ENCODE peak calls at places on chromosome X, in four cellular contexts. U is body of pancreas, J is ovary, Y is cardiac muscle cell. Z is an unnamed sample. For H3K4me1 and H3K27me3, the result is how much of the 10 kb centered on the place peaks cover.

GRCh38 chrX:77223046-77223445 is 224.1 kb upstream of the FGF16 start:
- DNase-seq in Y (no peak), U (no peak), J (no peak), Z (peak)

GRCh38 chrX:129793604-129794191 is 13.9 kb downstream of the SASH3 start:
- DNase-seq in U (no peak), J (no peak), Y (no peak), Z (no peak)

GRCh38 chrX:20399728-20400414 is 133.2 kb upstream of the RPS6KA3 start:
- DNase-seq in Y (no peak), J (no peak), U (no peak), Z (no peak)

GRCh38 chrX:54786972-54787371 is 11.1 kb downstream of the ITIH6 start:
- DNase-seq in Y (no peak), U (peak), J (no peak), Z (no peak)

GRCh38 chrX:84175274-84175673 is 12.7 kb downstream of the RPS6KA6 start:
- DNase-seq in Y (no peak), J (no peak), U (no peak), Z (no peak)

GRCh38 chrX:25300994-25301393 is 285.2 kb upstream of the ARX start:
- DNase-seq in Y (no peak), J (no peak), U (no peak), Z (no peak)

GRCh38 chrX:20863649-20864048 is 510.6 kb upstream of the CNKSR2 start:
- DNase-seq in U (no peak), J (no peak), Y (no peak), Z (no peak)

GRCh38 chrX:113929004-113929403 is 654.9 kb upstream of the HTR2C start:
- DNase-seq in Y (peak), J (no peak), U (no peak), Z (no peak)

GRCh38 chrX:136767104-136767941 is 13.4 kb downstream of the ARHGEF6 start:
- DNase-seq in J (peak), U (peak), Y (peak), Z (peak)

GRCh38 chrX:45191383-45191782 is 9.3 kb downstream of the DIPK2B start:
- DNase-seq in Y (no peak), U (no peak), J (no peak), Z (no peak)

GRCh38 chrX:81120270-81120935 is 81.3 kb downstream of the HMGN5 start:
- DNase-seq in U (no peak), J (no peak), Y (no peak), Z (no peak)

GRCh38 chrX:149512225-149512885 is 7.2 kb upstream of the IDS start:
- DNase-seq in J (no peak), Y (peak), U (peak), Z (peak)

GRCh38 chrX:142891046-142891445 is 134.7 kb upstream of the SPANXN4 start:
- DNase-seq in U (no peak), Y (no peak), J (no peak), Z (no peak)

GRCh38 chrX:106752101-106752678 is 25.7 kb downstream of the RNF128 start:
- DNase-seq in Y (peak), J (no peak), U (no peak), Z (no peak)

GRCh38 chrX:10173331-10173900 is 16.6 kb downstream of the CLCN4 start:
- DNase-seq in J (peak), Y (peak), U (no peak), Z (no peak)

GRCh38 chrX:121858867-121859647 is 811.6 kb downstream of the GLUD2 start:
- DNase-seq in Y (no peak), U (no peak), J (no peak), Z (no peak)

GRCh38 chrX:71214604-71215334 is 8.3 kb upstream of the GJB1 start:
- DNase-seq in J (no peak), U (peak), Y (no peak), Z (no peak)

GRCh38 chrX:17459008-17459407 is 84.0 kb downstream of the NHS start:
- DNase-seq in J (no peak), U (no peak), Y (peak), Z (peak)

GRCh38 chrX:123881330-123881729 is 21.5 kb downstream of the XIAP start:
- DNase-seq in Y (no peak), J (no peak), U (no peak), Z (no peak)

GRCh38 chrX:75603833-75604232 is 81.0 kb upstream of the ZDHHC15 start:
- DNase-seq in J (no peak), U (no peak), Y (peak), Z (no peak)

GRCh38 chrX:113675278-113675677 is 834.6 kb upstream of the AMOT start:
- DNase-seq in U (no peak), J (no peak), Y (peak), Z (no peak)

GRCh38 chrX:47245156-47245555 is 12.3 kb downstream of the USP11 start:
- DNase-seq in J (no peak), Y (no peak), U (no peak), Z (no peak)

GRCh38 chrX:54785901-54786300 is 12.2 kb downstream of the ITIH6 start:
- DNase-seq in J (no peak), Y (peak), U (peak), Z (no peak)

GRCh38 chrX:42248226-42248625 is 324.9 kb upstream of the CASK start:
- DNase-seq in U (no peak), J (no peak), Y (peak), Z (no peak)

GRCh38 chrX:8632949-8633348 is 99.0 kb downstream of the ANOS1 start:
- DNase-seq in J (no peak), U (no peak), Y (peak), Z (no peak)

GRCh38 chrX:110442631-110443030 is 84.0 kb downstream of the RTL9 start:
- DNase-seq in J (no peak), Y (peak), U (peak), Z (no peak)

GRCh38 chrX:151397741-151398070 is 700 bp downstream of the VMA21 start:
- DNase-seq in U (no peak), J (no peak), Y (no peak), Z (no peak)

GRCh38 chrX:2376166-2376565 is 124.6 kb downstream of the DHRSX start:
- DNase-seq in Y (no peak), U (no peak), J (no peak), Z (no peak)
- H3K4me1 ChIP-seq in Y (under half), U (under half), J (under half), Z (under half)

GRCh38 chrX:138946941-138947340 is 235.4 kb upstream of the FGF13 start:
- DNase-seq in U (no peak), Y (no peak), J (no peak), Z (no peak)
- H3K27me3 ChIP-seq in U (under half), Y (under half), J (under half), Z (under half)

DNA sequence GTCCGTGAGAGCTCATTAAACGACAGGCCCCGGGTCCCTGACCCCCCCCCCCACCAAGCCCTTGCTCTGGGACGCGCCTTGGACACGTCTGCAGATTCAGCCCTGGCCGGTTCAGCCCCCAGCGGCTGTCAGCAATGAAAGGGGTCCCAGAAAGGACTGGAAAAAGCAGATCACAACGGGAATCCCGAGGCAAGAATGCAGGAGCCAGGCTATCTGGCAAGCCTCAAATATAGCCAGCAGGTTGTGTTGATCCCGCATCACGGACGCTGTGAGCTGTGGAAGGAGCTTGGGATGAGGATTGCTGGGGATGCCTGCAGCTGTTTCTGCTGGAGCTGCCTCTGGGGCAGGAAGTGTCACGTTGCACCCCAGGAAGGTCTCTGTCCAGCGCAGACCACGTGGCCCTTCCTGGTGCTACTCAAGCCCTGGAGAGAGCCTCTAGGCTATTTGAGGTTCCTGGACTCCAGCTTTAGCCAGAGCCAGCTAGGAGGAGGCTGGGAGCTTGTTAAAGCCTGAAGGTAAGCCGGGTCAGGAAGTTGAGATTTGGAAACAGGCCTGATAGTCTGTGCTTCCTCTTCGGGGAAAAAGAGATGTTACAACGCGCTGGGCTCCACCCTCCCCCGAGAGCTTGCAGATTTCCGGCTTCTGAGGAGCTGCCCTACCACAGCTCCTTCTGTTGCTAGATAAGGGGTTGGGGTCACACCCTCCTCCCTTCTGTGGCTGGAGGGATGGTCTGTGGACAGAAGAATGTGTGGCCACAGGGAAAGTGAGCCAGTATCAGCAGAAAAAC is 19.3 kb upstream of the CSF2RA start:
- DNase-seq in Y (peak), U (no peak), J (no peak), Z (peak)
- H3K4me3 ChIP-seq in Y (peak), U (no peak), J (no peak), Z (no peak)

GRCh38 chrX:86148594-86148993 is 343 bp downstream of the DACH2 start:
- DNase-seq in Y (no peak), U (no peak), J (no peak), Z (no peak)

GRCh38 chrX:86149089-86149488 is 838 bp downstream of the DACH2 start:
- DNase-seq in J (no peak), Y (no peak), U (no peak), Z (no peak)

GRCh38 chrX:86154586-86154985 is 6.3 kb downstream of the DACH2 start:
- DNase-seq in J (no peak), U (no peak), Y (no peak), Z (no peak)
- H3K4me1 ChIP-seq in J (under half), U (under half), Y (under half), Z (under half)

GRCh38 chrX:154512879-154513553 is 3.0 kb downstream of the FAM3A start:
- DNase-seq in J (no peak), Y (no peak), U (no peak), Z (no peak)
- H3K27me3 ChIP-seq in J (under half), Y (under half), U (under half), Z (under half)

GRCh38 chrX:49059209-49060191 is 701 bp downstream of the CCDC120 start:
- DNase-seq in Y (no peak), J (no peak), U (no peak), Z (no peak)
- H3K4me3 ChIP-seq in Y (no peak), J (no peak), U (no peak), Z (no peak)